ENCODE peak calls at places on chromosomes 1 and 21, in eight cellular contexts. J, O, K, L, M, C, Z and I are unnamed samples.

GRCh38 chr1:153778824-153779519 is 3.8 kb downstream of the SLC27A3 start:
- DNase-seq in K (no peak), Z (no peak), O (no peak), M (no peak), J (no peak), L (no peak), C (no peak), I (no peak)

GRCh38 chr1:238674331-238674730 is 712.0 kb upstream of the CHRM3 start:
- DNase-seq in Z (no peak), J (no peak), L (no peak), K (no peak), O (no peak), M (no peak), C (no peak), I (no peak)

GRCh38 chr1:170831276-170831675 is 104.1 kb upstream of the MROH9 start:
- DNase-seq in Z (no peak), J (no peak), M (no peak), C (no peak), O (no peak), L (no peak), K (no peak), I (no peak)

GRCh38 chr1:21520899-21521716 is 11.9 kb downstream of the ALPL start:
- DNase-seq in L (no peak), M (peak), K (no peak), J (no peak), O (no peak), Z (no peak), C (no peak), I (no peak)

GRCh38 chr1:51840743-51841461 is 37.6 kb downstream of the NRDC start:
- DNase-seq in L (no peak), Z (no peak), C (no peak), O (no peak), M (no peak), K (no peak), J (no peak), I (no peak)

GRCh38 chr1:30718636-30719405 is 4.6 kb downstream of the MATN1 start:
- DNase-seq in M (peak), O (peak), J (peak), K (no peak), C (peak), L (peak), Z (peak), I (peak)

GRCh38 chr21:44601596-44602473 is 1.4 kb downstream of the KRTAP10-7 start:
- DNase-seq in L (no peak), M (no peak), C (no peak), O (no peak), Z (no peak), J (no peak), K (no peak), I (no peak)

GRCh38 chr1:31511848-31512615 is 64.3 kb upstream of the TINAGL1 start:
- DNase-seq in J (no peak), M (no peak), O (no peak), L (no peak), C (no peak), K (no peak), Z (no peak), I (no peak)

GRCh38 chr1:15343729-15344128 is 66.0 kb upstream of the EFHD2 start:
- DNase-seq in K (no peak), J (no peak), M (peak), O (no peak), C (peak), Z (peak), L (no peak), I (no peak)

GRCh38 chr1:193221641-193222040 is 35.2 kb upstream of the B3GALT2 start:
- DNase-seq in M (no peak), L (no peak), C (no peak), K (no peak), O (no peak), Z (no peak), J (no peak), I (no peak)

GRCh38 chr1:63960326-63960725 is 186.5 kb downstream of the ROR1 start:
- DNase-seq in K (no peak), C (no peak), M (peak), L (no peak), O (no peak), J (no peak), Z (no peak), I (no peak)